ENCODE peak calls at places on chromosomes 12 and 14, in seven cellular contexts. K is AG04450, J is RWPE2, E is GM23338, C is fibroblast of mammary gland, P is GM10248, B is tibial artery. Z is an unnamed sample.

GRCh38 chr14:64503434-64504309 is at the start of gene ZBTB25:
- DNase-seq in E (peak), P (peak), B (peak), C (peak), J (peak), K (peak), Z (peak)

GRCh38 chr12:68031174-68031573 is 41.9 kb downstream of the IFNG-AS1 start:
- DNase-seq in P (no peak), J (no peak), B (no peak), K (no peak), E (no peak), C (no peak), Z (no peak)

GRCh38 chr14:69183735-69184134 is 7.6 kb upstream of the EXD2 start:
- DNase-seq in K (no peak), J (no peak), P (no peak), C (peak), E (peak), B (no peak), Z (no peak)

GRCh38 chr12:20283467-20283866 is 84.9 kb upstream of the PDE3A start:
- DNase-seq in C (no peak), B (no peak), E (peak), P (no peak), J (no peak), K (no peak), Z (no peak)

GRCh38 chr12:101325590-101325989 is 45.7 kb downstream of the UTP20 start:
- DNase-seq in C (no peak), J (no peak), P (no peak), K (no peak), E (no peak), B (no peak), Z (no peak)

GRCh38 chr14:88502740-88503139 is 52.1 kb downstream of the PTPN21 start:
- DNase-seq in C (no peak), B (no peak), K (no peak), J (no peak), E (no peak), P (no peak), Z (no peak)

GRCh38 chr14:55191881-55192616 is 664 bp upstream of the DLGAP5 start:
- DNase-seq in B (no peak), E (no peak), C (no peak), J (no peak), K (no peak), P (no peak), Z (no peak)

GRCh38 chr12:122944588-122944987 is 21.7 kb downstream of the ABCB9 start:
- DNase-seq in C (peak), P (no peak), J (peak), E (no peak), K (no peak), B (no peak), Z (no peak)

GRCh38 chr14:77123381-77124344 is 17.9 kb downstream of the ZDHHC22 start:
- DNase-seq in B (no peak), C (no peak), J (peak), E (no peak), K (no peak), P (no peak), Z (no peak)

GRCh38 chr14:22976620-22977433 is 5.5 kb downstream of the AJUBA start:
- DNase-seq in P (no peak), E (peak), C (peak), K (no peak), B (no peak), J (no peak), Z (no peak)

GRCh38 chr14:100730530-100730929 is 3.8 kb downstream of the DLK1 start:
- DNase-seq in E (no peak), C (no peak), K (no peak), P (no peak), J (no peak), B (no peak), Z (no peak)

GRCh38 chr14:49581209-49581960 is 4.8 kb downstream of the RPS29 start:
- DNase-seq in J (no peak), C (no peak), B (no peak), E (no peak), K (no peak), P (no peak), Z (no peak)
- TF ChIP-seq CTCF in J (no peak), C (no peak), B (no peak), E (no peak), K (no peak), P (no peak), Z (no peak)

DNA sequence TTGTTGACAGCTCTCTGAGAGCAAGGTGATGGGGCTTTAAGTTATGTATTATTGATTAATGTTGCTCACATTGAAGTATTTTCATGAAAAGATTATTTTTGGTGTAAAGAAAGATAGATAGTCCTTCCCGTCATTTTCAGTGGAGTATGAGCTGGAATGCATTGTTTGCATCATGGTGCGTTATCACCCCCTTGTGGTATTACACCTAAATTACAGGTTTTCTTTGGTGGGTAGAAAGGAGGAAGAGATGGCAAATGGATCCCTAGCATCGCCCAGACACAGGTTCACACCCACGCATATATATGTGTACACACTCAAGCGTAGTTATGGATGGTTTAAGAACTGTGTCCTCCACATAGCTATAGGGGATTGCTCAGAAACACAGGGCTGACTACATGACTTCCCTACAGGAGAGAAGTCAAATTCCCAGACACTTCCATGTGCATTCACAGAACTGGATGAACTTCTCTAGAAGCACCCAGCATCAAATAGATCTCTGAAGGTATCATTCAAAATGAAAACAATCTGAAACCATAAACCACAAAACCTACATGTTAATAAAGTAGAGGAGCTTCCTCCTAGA is 14.4 kb upstream of the SERPINA10 start:
- DNase-seq in J (no peak), E (peak), K (no peak), C (peak), B (no peak), P (no peak), Z (no peak)
- TF ChIP-seq CTCF in J (peak), E (peak), K (peak), C (peak), B (no peak), P (no peak), Z (peak)

GRCh38 chr12:52980773-52981423 is 25.4 kb upstream of the EIF4B start:
- DNase-seq in C (peak), K (peak), E (peak), B (peak), P (peak), J (peak), Z (no peak)

GRCh38 chr12:52980096-52980694 is 26.1 kb upstream of the EIF4B start:
- DNase-seq in E (no peak), C (no peak), K (no peak), P (no peak), J (no peak), B (no peak), Z (no peak)

GRCh38 chr12:52988933-52989332 is 17.3 kb upstream of the EIF4B start:
- DNase-seq in K (no peak), J (no peak), P (no peak), B (no peak), E (no peak), C (no peak), Z (no peak)

DNA sequence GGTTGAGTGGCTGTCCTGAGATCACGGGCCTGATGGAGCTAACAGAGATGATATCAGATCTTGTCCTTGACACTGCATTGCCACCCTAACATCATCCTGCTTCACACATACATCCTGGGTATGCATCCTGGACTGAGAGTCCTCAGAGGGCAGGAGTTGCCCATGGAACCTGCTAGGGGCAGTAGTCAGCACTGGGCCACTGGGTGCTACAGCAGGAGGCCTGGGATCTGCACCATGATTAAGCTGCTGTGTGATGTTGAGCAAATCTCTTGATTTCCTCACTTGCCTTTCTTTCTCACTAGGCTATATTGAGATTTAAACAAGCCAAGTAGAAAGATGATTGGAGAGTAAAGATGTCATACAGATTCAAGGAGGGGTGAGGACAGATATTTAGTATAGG is 22.1 kb upstream of the EIF4B start:
- DNase-seq in K (no peak), P (no peak), C (no peak), E (no peak), J (no peak), B (no peak), Z (no peak)
- TF ChIP-seq CTCF in K (peak), P (no peak), C (no peak), E (no peak), J (no peak), B (no peak), Z (peak)

GRCh38 chr12:644818-645552 is 18.3 kb downstream of the NINJ2 start:
- DNase-seq in K (no peak), E (no peak), C (peak), P (no peak), B (no peak), J (no peak), Z (no peak)

GRCh38 chr12:645563-646071 is 17.6 kb downstream of the NINJ2 start:
- DNase-seq in P (no peak), C (peak), K (no peak), E (no peak), J (no peak), B (peak), Z (no peak)

GRCh38 chr12:643478-644292 is 19.6 kb downstream of the NINJ2 start:
- DNase-seq in C (peak), J (no peak), B (peak), K (no peak), E (peak), P (no peak), Z (no peak)

GRCh38 chr12:644293-644639 is 19.0 kb downstream of the NINJ2 start:
- DNase-seq in J (no peak), E (no peak), C (no peak), B (no peak), K (no peak), P (no peak), Z (no peak)

GRCh38 chr12:642633-643477 is 20.4 kb downstream of the NINJ2 start:
- DNase-seq in E (peak), K (no peak), B (peak), J (no peak), P (peak), C (peak), Z (no peak)
- TF ChIP-seq CTCF in E (peak), K (peak), B (peak), J (peak), P (peak), C (no peak), Z (peak)